ENCODE peak calls at places on chromosome 1, in six cellular contexts. B is KG1; A is activated T-helper 9 cell treated with anti-CD3 and anti-CD28 coated beads, Interleukin-2, amount 50 U/mL, for 16 hours; G is T-helper 1 cell; D is stomach; Z is head of caudate nucleus. T is an unnamed sample.
A peak's percentile ranks its signal among the peaks of the same experiment; 100 is the strongest.

GRCh38 chr1:234330843-234331215 is 42.4 kb upstream of the COA6 start:
- DNase-seq in G (no peak), D (no peak), Z (no peak), A (no peak), B (no peak), T (no peak)

GRCh38 chr1:47708658-47709301 is 270.9 kb downstream of the FOXD2 start:
- DNase-seq in G (no peak), B (no peak), D (no peak), Z (no peak), A (no peak), T (no peak)

GRCh38 chr1:21741206-21741605 is 41.7 kb downstream of the USP48 start:
- DNase-seq in A (no peak), Z (no peak), D (no peak), B (no peak), G (no peak), T (no peak)

GRCh38 chr1:156645058-156645457 is 3.1 kb downstream of the BCAN start:
- DNase-seq in B (no peak), A (no peak), G (no peak), Z (peak; percentile 74), D (no peak), T (no peak)

GRCh38 chr1:64030411-64030810 is 173.0 kb upstream of the UBE2U start:
- DNase-seq in G (no peak), B (no peak), A (no peak), D (no peak), Z (no peak), T (no peak)

GRCh38 chr1:200479816-200480215 is 70.0 kb upstream of the ZNF281 start:
- DNase-seq in A (no peak), G (no peak), D (no peak), Z (no peak), B (no peak), T (no peak)

GRCh38 chr1:22826630-22827580 is 116.3 kb downstream of the EPHB2 start:
- DNase-seq in G (no peak), D (peak; percentile 36), B (no peak), Z (no peak), A (no peak), T (no peak)

GRCh38 chr1:226584164-226584563 is 35.6 kb downstream of the STUM start:
- DNase-seq in A (no peak), D (no peak), B (no peak), G (no peak), Z (no peak), T (no peak)

T was measured in vagina.